ENCODE peak calls at places on chromosomes 13 and 19, in nine cellular contexts. A, V, X, R, Z, C, Q, I and D are unnamed samples.

GRCh38 chr13:54591540-54591939 is 1562.9 kb downstream of the OLFM4 start:
- DNase-seq in X (no peak), A (no peak), Q (no peak), I (no peak), R (no peak), V (no peak), Z (no peak), C (no peak), D (no peak)

GRCh38 chr13:37662624-37663023 is 64.1 kb upstream of the POSTN start:
- DNase-seq in C (no peak), Q (no peak), Z (no peak), I (no peak), A (no peak), R (no peak), V (no peak), X (no peak), D (no peak)

GRCh38 chr19:1251233-1251502 is 2.8 kb downstream of the MIDN start:
- DNase-seq in Q (peak), Z (no peak), C (peak), I (no peak), A (no peak), X (peak), R (no peak), V (peak), D (peak)

GRCh38 chr19:15091918-15092753 is 10.1 kb downstream of the OR1I1 start:
- DNase-seq in A (no peak), Q (no peak), I (no peak), Z (peak), V (peak), C (no peak), X (peak), R (peak), D (peak)

GRCh38 chr19:39995794-39996193 is 1.1 kb upstream of the ZNF546 start:
- DNase-seq in Z (no peak), I (no peak), Q (no peak), V (no peak), A (no peak), X (no peak), R (no peak), C (no peak), D (no peak)

GRCh38 chr19:38803543-38803942 is 9.2 kb downstream of the LGALS4 start:
- DNase-seq in R (no peak), X (no peak), Z (no peak), Q (no peak), I (no peak), A (no peak), C (no peak), V (no peak), D (no peak)

GRCh38 chr13:73880365-73880764 is 253.8 kb downstream of the KLF12 start:
- DNase-seq in Q (no peak), A (no peak), R (no peak), C (no peak), I (no peak), X (no peak), Z (no peak), V (no peak), D (no peak)

GRCh38 chr13:51107996-51108395 is 3.1 kb downstream of the C13orf42 start:
- DNase-seq in A (no peak), I (no peak), Q (no peak), X (no peak), Z (no peak), C (no peak), V (no peak), R (no peak), D (no peak)

GRCh38 chr13:100305398-100305797 is 216.5 kb downstream of the PCCA start:
- DNase-seq in Z (no peak), V (no peak), R (no peak), A (no peak), C (no peak), I (no peak), Q (no peak), X (no peak), D (no peak)

GRCh38 chr13:109165417-109165904 is 536.0 kb downstream of the MYO16 start:
- DNase-seq in X (no peak), Z (no peak), I (no peak), A (no peak), R (no peak), C (no peak), V (no peak), Q (no peak), D (no peak)

GRCh38 chr13:98496239-98496668 is 80.7 kb downstream of the STK24 start:
- DNase-seq in C (no peak), V (no peak), X (no peak), Z (no peak), Q (no peak), R (peak), A (no peak), I (no peak), D (no peak)

GRCh38 chr19:49983645-49984229 is 22.8 kb upstream of the SIGLEC11 start:
- DNase-seq in X (peak), Q (peak), Z (peak), I (peak), R (peak), A (peak), C (peak), V (peak), D (no peak)

GRCh38 chr13:49954674-49955455 is 18.7 kb upstream of the SPRYD7 start:
- DNase-seq in R (peak), V (no peak), C (no peak), A (no peak), X (peak), Z (no peak), I (no peak), Q (no peak), D (no peak)

GRCh38 chr19:8204961-8205360 is 4.2 kb upstream of the CERS4 start:
- DNase-seq in X (no peak), V (peak), Q (peak), Z (no peak), C (no peak), I (no peak), R (no peak), A (peak), D (no peak)

GRCh38 chr13:42654212-42654611 is 80.3 kb downstream of the TNFSF11 start:
- DNase-seq in Q (no peak), Z (no peak), V (no peak), I (no peak), C (no peak), X (no peak), A (no peak), R (no peak), D (no peak)

GRCh38 chr19:628168-628567 is 5.2 kb downstream of the POLRMT start:
- DNase-seq in R (no peak), V (no peak), C (no peak), Q (no peak), X (no peak), A (no peak), I (no peak), Z (no peak), D (no peak)

GRCh38 chr19:920051-920857 is 3.1 kb downstream of the KISS1R start:
- DNase-seq in C (no peak), Z (no peak), I (no peak), Q (no peak), V (peak), R (peak), X (no peak), A (no peak), D (no peak)

GRCh38 chr19:13104848-13105646 is 2.4 kb upstream of the LYL1 start:
- DNase-seq in V (no peak), R (peak), C (peak), Z (no peak), X (no peak), I (no peak), Q (peak), A (no peak), D (no peak)

GRCh38 chr19:17205237-17206140 is 9.7 kb upstream of the USE1 start:
- DNase-seq in A (peak), Z (no peak), C (peak), I (peak), Q (peak), X (peak), R (peak), V (peak), D (no peak)

GRCh38 chr13:33611016-33611805 is 206.7 kb upstream of the RFC3 start:
- DNase-seq in C (peak), V (peak), Z (no peak), Q (no peak), A (peak), X (no peak), I (peak), R (no peak), D (no peak)

GRCh38 chr13:64293923-64294322 is 2878.3 kb upstream of the PCDH20 start:
- DNase-seq in Q (no peak), Z (no peak), I (no peak), R (no peak), X (no peak), A (no peak), V (no peak), C (no peak), D (no peak)

GRCh38 chr19:3608079-3608641 is 1.5 kb upstream of the TBXA2R start:
- DNase-seq in I (no peak), A (no peak), Q (no peak), V (no peak), C (no peak), X (no peak), Z (no peak), R (no peak), D (no peak)
- H3K27ac ChIP-seq in I (peak), A (peak), Q (peak), V (peak), C (peak), X (no peak), Z (peak), R (peak), D (no peak)

GRCh38 chr19:34549833-34550232 is 68.3 kb downstream of the WTIP start:
- DNase-seq in Q (no peak), R (no peak), I (no peak), V (no peak), Z (no peak), C (no peak), A (no peak), X (no peak), D (no peak)

GRCh38 chr19:34560229-34560628 is 78.7 kb downstream of the WTIP start:
- DNase-seq in R (no peak), X (no peak), Q (no peak), V (no peak), A (no peak), Z (no peak), I (no peak), C (no peak), D (no peak)

GRCh38 chr19:34559045-34559444 is 77.5 kb downstream of the WTIP start:
- DNase-seq in X (no peak), Z (no peak), V (no peak), A (no peak), I (no peak), Q (no peak), R (no peak), C (no peak), D (no peak)

GRCh38 chr19:34556500-34556899 is 74.9 kb downstream of the WTIP start:
- DNase-seq in Z (peak), X (peak), A (no peak), Q (no peak), R (no peak), V (peak), I (no peak), C (no peak), D (no peak)

GRCh38 chr19:34555447-34555846 is 73.9 kb downstream of the WTIP start:
- DNase-seq in R (no peak), X (peak), V (no peak), Z (peak), C (no peak), Q (no peak), A (no peak), I (no peak), D (no peak)
- TF ChIP-seq CTCF in R (no peak), X (peak), V (no peak), Z (peak), C (no peak), Q (no peak), A (no peak), I (peak), D (peak)

GRCh38 chr19:36771275-36772231 is 1.1 kb downstream of the ZNF850 start:
- DNase-seq in A (peak), R (peak), Q (peak), I (peak), X (peak), V (peak), Z (no peak), C (peak), D (peak)

GRCh38 chr19:36772341-36773222 is at the start of gene ZNF850:
- DNase-seq in A (peak), C (peak), Q (peak), V (peak), X (peak), R (peak), Z (peak), I (peak), D (peak)

GRCh38 chr19:36775768-36776167 is 3.2 kb upstream of the ZNF850 start:
- DNase-seq in X (no peak), R (no peak), I (peak), C (peak), Z (no peak), Q (no peak), V (peak), A (no peak), D (peak)

DNA sequence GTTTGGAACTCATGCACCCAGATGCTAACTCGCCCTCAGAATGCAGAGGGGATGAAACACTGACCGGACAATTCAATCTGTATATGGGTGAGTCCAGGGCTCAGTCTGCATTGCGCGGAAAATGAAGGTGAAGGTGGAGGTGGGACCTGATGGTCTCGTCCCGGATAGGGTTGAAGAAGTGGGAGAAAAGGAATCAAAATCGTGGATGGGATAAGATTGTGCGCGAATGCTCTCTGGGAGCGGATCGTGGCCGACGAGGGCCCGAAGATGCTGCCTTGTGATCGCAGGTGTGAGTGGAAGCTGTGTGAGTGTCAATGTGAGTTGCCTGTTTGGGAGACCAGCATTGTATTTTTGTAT is 594 bp upstream of the ZNF850 start:
- DNase-seq in Z (no peak), Q (no peak), I (no peak), C (no peak), X (no peak), R (no peak), V (no peak), A (no peak), D (no peak)
- H3K27ac ChIP-seq in Z (no peak), Q (peak), I (peak), C (peak), X (no peak), R (peak), V (peak), A (peak), D (no peak)

DNA sequence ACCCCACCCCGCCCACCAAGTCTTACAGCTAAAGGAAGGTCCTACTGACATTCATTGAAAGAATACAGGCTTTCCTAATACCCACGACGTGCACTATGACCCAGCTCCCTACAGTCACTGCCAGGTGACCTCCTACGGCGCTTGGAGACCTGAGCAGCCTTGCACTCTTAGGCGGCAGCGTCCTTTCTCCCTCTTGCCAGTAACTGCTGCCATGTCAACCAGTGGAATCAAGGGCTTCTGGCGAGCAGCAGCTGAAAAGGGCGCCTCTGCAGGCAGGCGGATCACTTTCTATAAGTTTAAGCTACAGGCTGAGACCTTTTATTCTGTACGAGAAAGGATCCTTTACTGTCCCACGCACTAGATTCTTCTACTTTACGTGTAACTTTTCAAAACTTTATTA is 2.0 kb downstream of the KCTD12 start:
- DNase-seq in X (no peak), R (peak), Z (no peak), Q (peak), I (peak), C (peak), V (peak), A (peak), D (no peak)
- TF ChIP-seq CTCF in X (no peak), R (no peak), Z (no peak), Q (peak), I (peak), C (no peak), V (no peak), A (no peak), D (peak)